ENCODE peak calls at places on chromosomes 5 and 9, in ten cellular contexts. U is stimulated activated CD4-positive, alpha-beta T cell treated with anti-CD3 and anti-CD28 coated beads, Interleukin-4, amount 100 ng/mL, for 48 hours; I is activated B cell treated with CpG ODN at 0.5 μM for 24 hours; P is neural crest cell; G is uterus; T is foreskin melanocyte; S is nucleus accumbens; A is T-cell; W is fibroblast of the conjunctiva; K is myocyte. C is an unnamed sample.

GRCh38 chr5:104573979-104574709 is 1011.6 kb upstream of the NUDT12 start:
- DNase-seq in P (no peak), I (no peak), T (peak; percentile 16), U (no peak), G (no peak), W (no peak), K (no peak), S (no peak), A (no peak), C (no peak)

GRCh38 chr9:20355022-20355421 is 267.3 kb downstream of the MLLT3 start:
- DNase-seq in U (no peak), S (no peak), A (no peak), G (no peak), K (peak; percentile 34), T (no peak), P (no peak), I (no peak), W (peak; percentile 72), C (peak; percentile 88)

GRCh38 chr9:100852088-100852487 is 176.4 kb upstream of the PLPPR1 start:
- DNase-seq in A (no peak), T (no peak), K (no peak), S (no peak), P (no peak), I (no peak), G (no peak), W (no peak), U (no peak), C (no peak)

GRCh38 chr9:92141144-92142129 is 26.2 kb upstream of the SPTLC1 start:
- DNase-seq in G (no peak), I (no peak), A (no peak), K (peak; percentile 71), S (no peak), T (no peak), P (no peak), W (no peak), U (no peak), C (no peak)

GRCh38 chr5:50299896-50300295 is 141.2 kb downstream of the EMB start:
- DNase-seq in U (no peak), K (peak; percentile 67), W (no peak), S (no peak), A (no peak), P (no peak), G (no peak), T (no peak), I (no peak), C (no peak)

GRCh38 chr5:51908215-51908614 is 525.0 kb downstream of the ISL1 start:
- DNase-seq in U (no peak), P (no peak), S (no peak), K (no peak), T (no peak), G (no peak), W (no peak), A (no peak), I (no peak), C (no peak)

GRCh38 chr9:75184471-75184870 is 96.2 kb downstream of the OSTF1 start:
- DNase-seq in W (no peak), P (no peak), U (no peak), I (no peak), T (no peak), S (no peak), G (no peak), K (no peak), A (no peak), C (no peak)

GRCh38 chr5:10595678-10596309 is 31.9 kb downstream of the ANKRD33B start:
- DNase-seq in W (peak; percentile 83), I (no peak), G (peak; percentile 73), U (peak; percentile 40), K (peak; percentile 84), T (peak; percentile 70), A (no peak), P (no peak), S (no peak), C (peak; percentile 83)

GRCh38 chr9:87276327-87276841 is 221.3 kb upstream of the DAPK1 start:
- DNase-seq in T (peak; percentile 24), P (no peak), U (no peak), S (no peak), W (no peak), K (peak; percentile 69), I (no peak), A (no peak), G (no peak), C (peak; percentile 83)

GRCh38 chr5:35342664-35343063 is 112.4 kb upstream of the PRLR start:
- DNase-seq in W (no peak), U (no peak), I (no peak), G (no peak), K (no peak), A (no peak), T (no peak), S (no peak), P (no peak), C (no peak)

GRCh38 chr9:26685857-26686256 is 206.7 kb downstream of the CAAP1 start:
- DNase-seq in A (no peak), T (peak; percentile 10), G (no peak), I (no peak), U (no peak), W (no peak), P (no peak), S (no peak), K (no peak), C (no peak)

GRCh38 chr9:13149454-13149853 is 130.0 kb downstream of the MPDZ start:
- DNase-seq in P (no peak), K (peak; percentile 88), W (no peak), G (no peak), S (no peak), A (no peak), I (no peak), T (no peak), U (no peak), C (no peak)

GRCh38 chr5:135179308-135179980 is 145.4 kb upstream of the PITX1 start:
- DNase-seq in S (no peak), U (no peak), P (no peak), K (no peak), I (no peak), T (no peak), G (no peak), A (no peak), W (no peak), C (no peak)

GRCh38 chr9:86645303-86645702 is 291.1 kb upstream of the TUT7 start:
- DNase-seq in A (no peak), G (no peak), S (no peak), T (no peak), I (no peak), K (no peak), P (no peak), U (no peak), W (no peak), C (no peak)

GRCh38 chr9:106878943-106879916 is 16.3 kb downstream of the ZNF462 start:
- DNase-seq in G (peak; percentile 87), I (no peak), K (peak; percentile 51), A (no peak), U (no peak), W (peak; percentile 75), S (peak; percentile 45), P (no peak), T (peak; percentile 53), C (peak; percentile 66)

GRCh38 chr9:93893899-93894690 is 61.1 kb downstream of the BARX1 start:
- DNase-seq in A (no peak), I (no peak), S (no peak), P (no peak), U (no peak), T (no peak), W (no peak), G (no peak), K (no peak), C (no peak)